ENCODE peak calls at places on chromosomes 11 and 22, in ten cellular contexts. One of them, this sample, is unnamed.

GRCh38 chr11:13594045-13594444 is 74.4 kb upstream of the FAR1 start:
- DNase-seq in GM12878: no peak
- DNase-seq in neuronal stem cell: no peak
- DNase-seq in fibroblast of lung: no peak
- DNase-seq in PC-3: no peak
- DNase-seq in neural progenitor cell: no peak
- DNase-seq in SK-N-SH: no peak
- DNase-seq in IMR-90: no peak
- DNase-seq in trophoblast cell: no peak
- DNase-seq in GM23248: no peak
- DNase-seq in this sample: no peak

GRCh38 chr22:26573026-26573662 is 16.8 kb downstream of the TPST2 start:
- DNase-seq in SK-N-SH: no peak
- DNase-seq in GM12878: no peak
- DNase-seq in trophoblast cell: peak
- DNase-seq in fibroblast of lung: peak
- DNase-seq in neuronal stem cell: no peak
- DNase-seq in GM23248: no peak
- DNase-seq in IMR-90: peak
- DNase-seq in neural progenitor cell: no peak
- DNase-seq in PC-3: no peak
- DNase-seq in this sample: no peak

GRCh38 chr11:109858152-109858551 is 235.0 kb upstream of the ZC3H12C start:
- DNase-seq in SK-N-SH: no peak
- DNase-seq in GM12878: no peak
- DNase-seq in IMR-90: no peak
- DNase-seq in PC-3: no peak
- DNase-seq in neuronal stem cell: no peak
- DNase-seq in neural progenitor cell: no peak
- DNase-seq in trophoblast cell: no peak
- DNase-seq in GM23248: no peak
- DNase-seq in fibroblast of lung: no peak
- DNase-seq in this sample: no peak

GRCh38 chr11:118342503-118343161 is at the start of gene CD3D:
- DNase-seq in GM23248: no peak
- DNase-seq in PC-3: no peak
- DNase-seq in neuronal stem cell: no peak
- DNase-seq in neural progenitor cell: no peak
- DNase-seq in SK-N-SH: no peak
- DNase-seq in trophoblast cell: no peak
- DNase-seq in IMR-90: no peak
- DNase-seq in fibroblast of lung: no peak
- DNase-seq in GM12878: no peak
- DNase-seq in this sample: no peak

GRCh38 chr22:44884968-44885805 is 124.6 kb downstream of the PHF21B start:
- DNase-seq in SK-N-SH: no peak
- DNase-seq in GM12878: no peak
- DNase-seq in fibroblast of lung: no peak
- DNase-seq in trophoblast cell: no peak
- DNase-seq in PC-3: peak
- DNase-seq in GM23248: no peak
- DNase-seq in neuronal stem cell: no peak
- DNase-seq in neural progenitor cell: no peak
- DNase-seq in IMR-90: no peak
- DNase-seq in this sample: no peak

GRCh38 chr22:19523240-19524169 is 705 bp downstream of the CLDN5 start:
- DNase-seq in IMR-90: peak
- DNase-seq in GM23248: peak
- DNase-seq in fibroblast of lung: peak
- DNase-seq in neuronal stem cell: peak
- DNase-seq in trophoblast cell: peak
- DNase-seq in PC-3: no peak
- DNase-seq in SK-N-SH: peak
- DNase-seq in neural progenitor cell: peak
- DNase-seq in GM12878: no peak
- DNase-seq in this sample: no peak

GRCh38 chr11:18773681-18774080 is 17.9 kb downstream of the PTPN5 start:
- DNase-seq in neural progenitor cell: no peak
- DNase-seq in GM12878: no peak
- DNase-seq in neuronal stem cell: no peak
- DNase-seq in IMR-90: no peak
- DNase-seq in SK-N-SH: no peak
- DNase-seq in GM23248: no peak
- DNase-seq in fibroblast of lung: no peak
- DNase-seq in PC-3: no peak
- DNase-seq in trophoblast cell: no peak
- DNase-seq in this sample: no peak

GRCh38 chr11:103541186-103541795 is 432.1 kb downstream of the DYNC2H1 start:
- DNase-seq in neural progenitor cell: no peak
- DNase-seq in GM12878: no peak
- DNase-seq in fibroblast of lung: no peak
- DNase-seq in neuronal stem cell: no peak
- DNase-seq in PC-3: no peak
- DNase-seq in GM23248: no peak
- DNase-seq in SK-N-SH: no peak
- DNase-seq in trophoblast cell: no peak
- DNase-seq in IMR-90: no peak
- DNase-seq in this sample: peak

GRCh38 chr11:29786092-29786491 is 230.7 kb downstream of the KCNA4 start:
- DNase-seq in neural progenitor cell: no peak
- DNase-seq in fibroblast of lung: no peak
- DNase-seq in GM12878: no peak
- DNase-seq in trophoblast cell: no peak
- DNase-seq in PC-3: no peak
- DNase-seq in SK-N-SH: no peak
- DNase-seq in GM23248: peak
- DNase-seq in IMR-90: no peak
- DNase-seq in neuronal stem cell: no peak
- DNase-seq in this sample: no peak

GRCh38 chr22:39184586-39185577 is 32.4 kb upstream of the CBX7 start:
- DNase-seq in neuronal stem cell: no peak
- DNase-seq in PC-3: no peak
- DNase-seq in neural progenitor cell: no peak
- DNase-seq in trophoblast cell: no peak
- DNase-seq in IMR-90: no peak
- DNase-seq in GM12878: no peak
- DNase-seq in fibroblast of lung: peak
- DNase-seq in SK-N-SH: no peak
- DNase-seq in GM23248: peak
- DNase-seq in this sample: no peak
- H3K9ac ChIP-seq in neuronal stem cell: no peak
- H3K9ac ChIP-seq in PC-3: no peak
- H3K9ac ChIP-seq in neural progenitor cell: no peak
- H3K9ac ChIP-seq in trophoblast cell: no peak
- H3K9ac ChIP-seq in IMR-90: peak
- H3K9ac ChIP-seq in GM12878: no peak
- H3K9ac ChIP-seq in fibroblast of lung: peak
- H3K9ac ChIP-seq in SK-N-SH: no peak
- H3K9ac ChIP-seq in GM23248: peak
- H3K9ac ChIP-seq in this sample: no peak

DNA sequence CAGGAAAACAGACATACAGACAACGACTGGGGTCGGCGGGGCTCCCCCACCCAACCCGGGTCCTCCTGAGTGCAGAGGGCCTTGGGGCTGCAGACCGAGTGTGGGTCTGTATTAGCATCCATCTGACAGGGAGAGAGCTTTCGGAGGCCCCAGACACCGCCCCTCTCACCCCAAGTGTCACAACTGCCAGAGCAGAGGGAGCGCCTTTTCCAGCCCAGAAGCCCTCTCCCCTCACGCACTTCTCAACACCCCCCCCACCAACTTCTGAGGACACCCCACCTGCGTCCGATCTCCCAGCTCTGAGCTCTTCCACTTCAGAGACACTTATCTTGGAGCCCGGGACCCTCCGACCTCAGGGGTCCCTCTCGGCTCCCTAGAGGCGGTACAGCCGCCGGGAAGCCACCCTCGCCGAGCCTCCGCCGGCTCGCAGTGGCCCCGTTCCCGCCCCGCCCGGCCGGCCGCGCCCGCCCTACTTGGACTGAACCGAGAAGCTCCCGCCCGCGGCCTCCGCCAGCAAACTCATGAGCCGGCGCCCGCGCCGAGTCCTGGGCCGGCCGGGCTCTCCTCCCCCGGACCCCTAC is 380 bp downstream of the RHOG start:
- DNase-seq in PC-3: no peak
- DNase-seq in SK-N-SH: peak
- DNase-seq in neural progenitor cell: peak
- DNase-seq in GM23248: peak
- DNase-seq in fibroblast of lung: no peak
- DNase-seq in IMR-90: no peak
- DNase-seq in GM12878: no peak
- DNase-seq in trophoblast cell: no peak
- DNase-seq in neuronal stem cell: peak
- DNase-seq in this sample: no peak
- H2AFZ ChIP-seq in PC-3: peak
- H2AFZ ChIP-seq in SK-N-SH: peak
- H2AFZ ChIP-seq in neural progenitor cell: peak
- H2AFZ ChIP-seq in GM23248: peak
- H2AFZ ChIP-seq in fibroblast of lung: no peak
- H2AFZ ChIP-seq in IMR-90: peak
- H2AFZ ChIP-seq in GM12878: no peak
- H2AFZ ChIP-seq in trophoblast cell: peak
- H2AFZ ChIP-seq in neuronal stem cell: peak
- H2AFZ ChIP-seq in this sample: no peak

DNA sequence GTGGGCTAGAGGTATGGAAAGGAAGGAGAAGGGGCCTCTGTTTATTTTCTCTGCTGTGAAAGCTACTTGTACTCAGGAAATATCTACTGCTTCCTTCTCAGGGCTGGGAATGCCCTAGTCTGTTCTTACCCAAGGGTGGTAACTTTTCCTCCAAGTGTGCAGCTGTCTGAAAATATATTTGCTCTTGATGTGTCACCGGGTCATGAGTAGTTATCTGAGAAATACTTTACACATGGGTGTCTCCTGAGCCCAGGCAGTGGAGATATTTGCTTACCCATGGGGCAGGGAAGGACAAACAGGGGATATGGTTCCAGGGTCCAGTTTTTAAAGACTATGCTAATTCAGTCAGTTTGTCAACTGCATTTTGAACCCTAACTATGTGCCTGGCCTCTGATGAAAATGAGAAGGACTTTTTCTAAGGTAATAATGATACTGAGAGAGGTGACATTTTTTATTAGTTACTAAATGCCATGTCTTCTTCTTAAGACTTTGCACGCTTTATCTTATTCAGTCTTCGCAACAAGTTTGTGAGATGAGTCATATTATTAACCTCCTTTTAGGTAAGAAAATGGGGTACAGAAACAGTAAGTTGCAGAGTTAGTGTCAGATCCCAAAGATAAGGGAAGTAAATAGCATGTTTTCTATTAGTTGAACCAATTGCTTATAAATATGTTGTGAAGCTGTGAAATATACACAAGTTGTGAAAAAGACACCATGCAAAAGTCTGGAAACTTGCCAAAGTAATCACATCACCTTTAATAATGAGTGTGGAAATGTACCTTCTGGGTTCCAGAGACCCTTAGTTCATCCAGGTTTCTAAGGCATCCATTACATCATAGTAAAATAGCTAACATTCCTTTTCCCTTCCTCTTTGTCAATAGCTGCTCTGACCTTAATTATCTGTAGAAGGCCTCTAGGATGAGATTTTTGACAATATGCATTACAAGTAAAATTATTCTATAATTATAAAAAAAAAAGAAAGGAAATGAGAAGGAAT is 22.8 kb downstream of the SYTL2 start:
- DNase-seq in trophoblast cell: peak
- DNase-seq in fibroblast of lung: no peak
- DNase-seq in GM12878: no peak
- DNase-seq in PC-3: peak
- DNase-seq in neuronal stem cell: no peak
- DNase-seq in IMR-90: peak
- DNase-seq in neural progenitor cell: no peak
- DNase-seq in GM23248: peak
- DNase-seq in SK-N-SH: no peak
- DNase-seq in this sample: no peak
- H3K9ac ChIP-seq in trophoblast cell: no peak
- H3K9ac ChIP-seq in fibroblast of lung: no peak
- H3K9ac ChIP-seq in GM12878: no peak
- H3K9ac ChIP-seq in PC-3: peak
- H3K9ac ChIP-seq in neuronal stem cell: no peak
- H3K9ac ChIP-seq in IMR-90: no peak
- H3K9ac ChIP-seq in neural progenitor cell: no peak
- H3K9ac ChIP-seq in GM23248: no peak
- H3K9ac ChIP-seq in SK-N-SH: no peak
- H3K9ac ChIP-seq in this sample: no peak

GRCh38 chr22:31681625-31682345 is 19.8 kb upstream of the PISD start:
- DNase-seq in neuronal stem cell: no peak
- DNase-seq in GM12878: no peak
- DNase-seq in SK-N-SH: no peak
- DNase-seq in PC-3: no peak
- DNase-seq in neural progenitor cell: no peak
- DNase-seq in GM23248: peak
- DNase-seq in IMR-90: peak
- DNase-seq in trophoblast cell: no peak
- DNase-seq in fibroblast of lung: peak
- DNase-seq in this sample: no peak

GRCh38 chr22:31680764-31681624 is 19.0 kb upstream of the PISD start:
- DNase-seq in SK-N-SH: no peak
- DNase-seq in trophoblast cell: peak
- DNase-seq in neural progenitor cell: no peak
- DNase-seq in GM23248: peak
- DNase-seq in IMR-90: peak
- DNase-seq in GM12878: no peak
- DNase-seq in neuronal stem cell: no peak
- DNase-seq in fibroblast of lung: peak
- DNase-seq in PC-3: peak
- DNase-seq in this sample: no peak

GRCh38 chr22:31678748-31679147 is 16.7 kb upstream of the PISD start:
- DNase-seq in IMR-90: no peak
- DNase-seq in trophoblast cell: no peak
- DNase-seq in neuronal stem cell: no peak
- DNase-seq in PC-3: no peak
- DNase-seq in neural progenitor cell: no peak
- DNase-seq in GM12878: no peak
- DNase-seq in SK-N-SH: no peak
- DNase-seq in GM23248: no peak
- DNase-seq in fibroblast of lung: no peak
- DNase-seq in this sample: no peak

GRCh38 chr22:31676700-31677099 is 14.7 kb upstream of the PISD start:
- DNase-seq in neural progenitor cell: peak
- DNase-seq in IMR-90: peak
- DNase-seq in SK-N-SH: peak
- DNase-seq in fibroblast of lung: peak
- DNase-seq in PC-3: no peak
- DNase-seq in GM12878: peak
- DNase-seq in neuronal stem cell: peak
- DNase-seq in GM23248: peak
- DNase-seq in trophoblast cell: peak
- DNase-seq in this sample: peak
- H2AFZ ChIP-seq in neural progenitor cell: peak
- H2AFZ ChIP-seq in IMR-90: peak
- H2AFZ ChIP-seq in SK-N-SH: peak
- H2AFZ ChIP-seq in fibroblast of lung: peak
- H2AFZ ChIP-seq in PC-3: no peak
- H2AFZ ChIP-seq in GM12878: peak
- H2AFZ ChIP-seq in neuronal stem cell: no peak
- H2AFZ ChIP-seq in GM23248: peak
- H2AFZ ChIP-seq in trophoblast cell: no peak
- H2AFZ ChIP-seq in this sample: peak